ENCODE peak calls at places on chromosomes 13 and 19, in ten cellular contexts. Z is IMR-90; T is CD8-positive, alpha-beta T cell; U is thoracic aorta; E is cardiac muscle cell; A is uterus; V is adrenal gland; W is heart left ventricle; C is Peyer's patch; R is keratinocyte. D is an unnamed sample.

GRCh38 chr19:55341191-55342043 is 1.7 kb downstream of the KMT5C start:
- DNase-seq in W (peak), V (peak), T (no peak), E (peak), Z (peak), A (peak), R (no peak), U (no peak), C (peak), D (no peak)

GRCh38 chr13:84946144-84946543 is 853.1 kb downstream of the SLITRK6 start:
- DNase-seq in T (no peak), R (no peak), E (no peak), A (no peak), V (no peak), C (no peak), W (no peak), U (no peak), Z (no peak), D (no peak)

GRCh38 chr19:1291761-1292418 is 6.2 kb downstream of the EFNA2 start:
- DNase-seq in R (no peak), T (no peak), E (no peak), V (no peak), Z (no peak), U (no peak), W (no peak), A (no peak), C (no peak), D (no peak)

GRCh38 chr13:77946522-77946921 is 27.9 kb upstream of the EDNRB start:
- DNase-seq in E (no peak), T (no peak), R (no peak), C (no peak), W (no peak), U (no peak), V (no peak), A (no peak), Z (no peak), D (no peak)

GRCh38 chr13:24168392-24168750 is 7.9 kb downstream of the SPATA13 start:
- DNase-seq in R (no peak), Z (no peak), E (no peak), C (no peak), T (no peak), W (no peak), U (no peak), A (no peak), V (no peak), D (no peak)

GRCh38 chr13:26041476-26041875 is 10.3 kb downstream of the SHISA2 start:
- DNase-seq in A (no peak), Z (no peak), R (no peak), T (no peak), V (no peak), C (no peak), W (no peak), U (no peak), E (no peak), D (no peak)

GRCh38 chr19:392375-392970 is 16.5 kb downstream of the C2CD4C start:
- DNase-seq in Z (no peak), C (no peak), E (no peak), U (no peak), R (no peak), A (no peak), W (no peak), T (no peak), V (no peak), D (no peak)

GRCh38 chr13:105616313-105617075 is 919.0 kb downstream of the EFNB2 start:
- DNase-seq in C (no peak), V (no peak), R (no peak), W (no peak), T (no peak), A (no peak), E (no peak), U (no peak), Z (peak), D (no peak)

GRCh38 chr19:46862504-46862835 is 1.7 kb downstream of the ARHGAP35 start:
- DNase-seq in U (no peak), Z (no peak), C (no peak), V (no peak), E (peak), W (no peak), R (no peak), A (no peak), T (peak), D (no peak)

GRCh38 chr19:41795031-41795461 is 1.3 kb upstream of the CEACAM3 start:
- DNase-seq in A (no peak), U (no peak), V (peak), Z (peak), T (peak), E (peak), C (peak), R (no peak), W (no peak), D (no peak)

GRCh38 chr13:95137096-95137495 is 164.2 kb downstream of the ABCC4 start:
- DNase-seq in Z (peak), A (no peak), T (no peak), R (no peak), U (no peak), C (no peak), W (no peak), V (no peak), E (no peak), D (no peak)

GRCh38 chr13:70407486-70407885 is 299.2 kb upstream of the KLHL1 start:
- DNase-seq in R (no peak), V (no peak), W (no peak), T (no peak), C (no peak), E (no peak), U (no peak), A (no peak), Z (no peak), D (no peak)

GRCh38 chr13:58488251-58488650 is 856.7 kb downstream of the PCDH17 start:
- DNase-seq in U (no peak), R (no peak), C (no peak), E (no peak), T (no peak), A (no peak), Z (no peak), W (no peak), V (no peak), D (no peak)

GRCh38 chr19:32676186-32676894 is 692 bp downstream of the RGS9BP start:
- DNase-seq in V (peak), Z (no peak), U (no peak), T (no peak), W (peak), R (no peak), A (peak), E (peak), C (no peak), D (no peak)

GRCh38 chr13:107205318-107206112 is 637.6 kb upstream of the ARGLU1 start:
- DNase-seq in U (no peak), C (peak), R (no peak), Z (peak), V (peak), A (peak), W (peak), E (peak), T (peak), D (no peak)

GRCh38 chr13:44605711-44606110 is 29.6 kb upstream of the TSC22D1 start:
- DNase-seq in E (no peak), T (no peak), V (no peak), W (no peak), U (no peak), A (no peak), C (no peak), R (no peak), Z (no peak), D (no peak)

GRCh38 chr19:40756502-40757110 is 5.6 kb downstream of the SNRPA start:
- DNase-seq in C (no peak), T (no peak), U (no peak), A (no peak), R (peak), Z (no peak), W (no peak), V (no peak), E (no peak), D (no peak)

GRCh38 chr13:111318396-111318795 is 2.0 kb upstream of the TEX29 start:
- DNase-seq in Z (peak), C (peak), U (no peak), A (no peak), V (no peak), T (no peak), R (no peak), E (no peak), W (no peak), D (no peak)

GRCh38 chr13:99432637-99433542 is 68.4 kb upstream of the TM9SF2 start:
- DNase-seq in A (no peak), V (peak), U (no peak), Z (peak), C (peak), R (no peak), T (peak), W (peak), E (peak), D (no peak)

GRCh38 chr19:35208121-35208520 is 20.4 kb downstream of the FAM187B start:
- DNase-seq in V (no peak), C (no peak), A (no peak), R (no peak), E (no peak), Z (no peak), W (no peak), T (peak), U (no peak), D (no peak)

GRCh38 chr13:36986462-36987240 is 12.5 kb downstream of the ALG5 start:
- DNase-seq in W (no peak), V (no peak), Z (peak), E (no peak), U (no peak), T (no peak), C (no peak), A (no peak), R (peak), D (no peak)

GRCh38 chr19:50377051-50377441 is 789 bp downstream of the NR1H2 start:
- DNase-seq in T (peak), W (no peak), R (no peak), U (no peak), E (peak), Z (no peak), C (peak), A (peak), V (no peak), D (no peak)

GRCh38 chr19:37346091-37346490 is 24.8 kb upstream of the ZNF527 start:
- DNase-seq in T (no peak), C (no peak), U (no peak), W (no peak), R (no peak), E (peak), Z (no peak), V (no peak), A (no peak), D (no peak)

GRCh38 chr19:19677579-19677978 is 8.9 kb downstream of the ZNF101 start:
- DNase-seq in A (no peak), W (no peak), Z (no peak), V (no peak), E (no peak), T (no peak), C (no peak), R (no peak), U (no peak), D (no peak)

GRCh38 chr19:15449620-15450527 is at the start of gene WIZ:
- DNase-seq in V (peak), A (peak), R (no peak), C (peak), U (no peak), W (peak), Z (peak), E (peak), T (peak), D (peak)

DNA sequence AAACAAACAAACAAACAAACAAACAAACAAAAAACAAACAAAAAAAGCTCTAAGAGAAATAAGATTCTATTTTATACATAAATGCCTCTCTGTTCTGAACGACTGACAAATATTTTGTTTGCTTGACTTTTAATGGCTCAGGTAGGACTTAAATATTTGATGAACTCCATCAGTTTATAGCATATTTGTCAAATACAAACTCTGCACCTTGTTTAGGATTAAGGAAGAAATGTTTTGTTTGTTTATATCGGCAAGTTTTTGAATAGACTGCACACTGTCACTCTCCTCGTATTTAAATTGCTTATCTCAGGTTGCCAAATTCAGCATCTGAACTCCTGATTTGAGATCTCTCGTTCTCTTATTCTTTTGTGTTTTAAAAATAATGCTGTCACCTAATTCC is 1499.7 kb upstream of the SLC10A2 start:
- DNase-seq in R (no peak), Z (no peak), V (no peak), A (no peak), T (no peak), C (no peak), E (no peak), U (no peak), W (no peak), D (no peak)
- H3K27ac ChIP-seq in R (no peak), Z (no peak), V (no peak), A (no peak), T (no peak), C (no peak), E (no peak), U (no peak), W (no peak), D (no peak)

GRCh38 chr19:29694166-29694565 is 20.9 kb downstream of the C19orf12 start:
- DNase-seq in W (no peak), T (no peak), V (no peak), Z (no peak), A (no peak), R (no peak), E (no peak), C (no peak), U (no peak), D (no peak)
- TF ChIP-seq CTCF in W (no peak), T (no peak), V (no peak), Z (no peak), A (no peak), R (no peak), E (no peak), C (no peak), U (no peak), D (no peak)

GRCh38 chr19:24033308-24033961 is 53.6 kb upstream of the ZNF254 start:
- DNase-seq in W (peak), T (peak), Z (peak), C (peak), R (no peak), A (peak), E (peak), U (peak), V (peak), D (peak)

GRCh38 chr19:24029941-24030636 is 56.9 kb upstream of the ZNF254 start:
- DNase-seq in Z (no peak), W (no peak), V (no peak), T (no peak), A (no peak), C (no peak), R (no peak), U (no peak), E (no peak), D (no peak)

GRCh38 chr19:24033962-24034342 is 53.0 kb upstream of the ZNF254 start:
- DNase-seq in T (no peak), A (peak), E (peak), Z (peak), C (peak), W (peak), U (peak), R (no peak), V (peak), D (peak)

DNA sequence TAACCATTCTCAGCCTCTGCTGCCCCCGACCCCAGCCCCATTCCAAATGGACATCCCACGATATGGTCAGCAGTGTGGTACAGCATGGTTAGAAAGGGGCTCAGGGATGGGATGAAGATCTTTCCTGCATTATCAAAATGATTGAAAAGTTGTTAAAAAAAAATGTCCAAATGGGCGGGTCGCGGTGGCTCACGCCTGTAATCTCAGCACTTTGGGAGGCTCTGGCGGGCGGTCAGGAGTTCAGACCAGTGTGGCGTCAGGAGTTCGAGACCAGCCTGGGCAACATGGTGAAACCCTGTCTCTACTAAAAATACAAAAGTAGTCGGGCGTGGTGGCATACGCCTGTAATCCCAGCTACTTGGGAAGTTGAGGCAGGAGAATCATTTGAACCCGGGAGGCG is 54.3 kb upstream of the ZNF254 start:
- DNase-seq in Z (no peak), W (no peak), T (no peak), R (no peak), A (no peak), V (no peak), E (no peak), C (peak), U (no peak), D (peak)
- H3K27ac ChIP-seq in Z (no peak), W (peak), T (peak), R (no peak), A (peak), V (no peak), E (peak), C (peak), U (peak), D (peak)

DNA sequence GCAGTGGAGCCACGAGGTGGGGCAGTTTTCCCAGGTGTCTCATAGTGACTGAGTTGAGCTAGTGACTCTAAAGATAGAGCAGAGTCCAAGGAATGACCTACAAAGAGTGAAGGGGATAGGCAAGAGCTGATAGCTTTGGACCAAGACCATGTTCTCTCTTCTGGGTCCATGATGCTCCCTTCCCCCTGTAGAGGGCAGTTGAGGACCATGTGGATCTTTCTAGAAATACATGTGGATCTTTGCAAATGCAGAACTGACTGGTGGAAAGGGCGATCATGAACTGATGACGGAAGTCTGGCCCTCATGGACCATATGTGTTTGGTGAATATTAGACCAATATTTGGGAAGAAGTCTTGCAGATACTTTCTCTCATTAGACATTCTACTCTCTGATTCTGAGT is 6.9 kb downstream of the PSG1 start:
- DNase-seq in U (no peak), Z (no peak), E (no peak), C (no peak), W (no peak), V (no peak), T (no peak), R (no peak), A (no peak), D (no peak)
- TF ChIP-seq CTCF in U (no peak), Z (no peak), E (no peak), C (no peak), W (no peak), V (no peak), T (no peak), R (peak), A (no peak), D (no peak)

GRCh38 chr13:114046447-114046846 is 72.6 kb upstream of the C13orf46 start:
- DNase-seq in W (no peak), Z (no peak), U (no peak), E (no peak), V (no peak), R (no peak), A (no peak), T (no peak), C (no peak), D (no peak)
- H3K27ac ChIP-seq in W (no peak), Z (no peak), U (no peak), E (no peak), V (no peak), R (no peak), A (peak), T (no peak), C (no peak), D (no peak)

DNA sequence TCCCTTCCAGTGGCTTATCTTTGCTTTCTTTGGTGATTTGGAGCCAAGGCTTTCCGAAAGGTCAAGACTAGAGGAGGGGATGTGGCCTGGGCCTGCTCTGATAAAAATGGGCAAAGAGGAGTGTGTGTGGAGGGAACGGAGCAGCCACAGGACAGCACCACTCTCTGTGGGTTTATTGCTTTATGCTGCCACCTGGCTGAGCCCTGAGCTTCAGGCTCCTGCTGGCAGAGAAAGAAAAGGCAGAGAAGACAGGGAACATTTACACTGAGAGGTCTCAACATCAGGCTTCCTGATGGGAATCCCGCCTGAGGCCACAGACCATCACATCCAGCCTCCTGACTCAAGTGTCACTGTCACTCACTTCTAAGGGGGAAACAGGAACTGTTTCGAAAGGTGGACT is 9.2 kb upstream of the GSX1 start:
- DNase-seq in E (peak), U (no peak), Z (peak), A (no peak), W (no peak), T (no peak), C (no peak), V (no peak), R (no peak), D (no peak)
- TF ChIP-seq CTCF in E (peak), U (no peak), Z (peak), A (no peak), W (no peak), T (no peak), C (no peak), V (peak), R (peak), D (no peak)

GRCh38 chr19:45821570-45821969 is 6.5 kb upstream of the RSPH6A start:
- DNase-seq in R (no peak), W (peak), U (no peak), A (no peak), C (no peak), T (no peak), Z (no peak), V (no peak), E (no peak), D (no peak)

GRCh38 chr19:45821103-45821521 is 6.0 kb upstream of the RSPH6A start:
- DNase-seq in A (no peak), R (no peak), W (peak), C (no peak), Z (no peak), E (no peak), T (no peak), V (no peak), U (no peak), D (no peak)

GRCh38 chr19:45822716-45823115 is 7.6 kb upstream of the RSPH6A start:
- DNase-seq in V (no peak), U (no peak), E (no peak), Z (no peak), C (no peak), A (no peak), W (peak), R (no peak), T (no peak), D (no peak)

GRCh38 chr19:45819769-45820168 is 4.7 kb upstream of the RSPH6A start:
- DNase-seq in A (no peak), C (no peak), V (no peak), W (no peak), E (no peak), R (no peak), Z (no peak), U (no peak), T (no peak), D (no peak)

GRCh38 chr19:45820413-45821102 is 5.5 kb upstream of the RSPH6A start:
- DNase-seq in Z (no peak), R (no peak), E (no peak), W (peak), A (no peak), T (no peak), C (no peak), V (no peak), U (no peak), D (no peak)
- H3K27ac ChIP-seq in Z (no peak), R (no peak), E (peak), W (no peak), A (no peak), T (no peak), C (no peak), V (no peak), U (no peak), D (no peak)

GRCh38 chr19:2663920-2664571 is 38.4 kb downstream of the GNG7 start:
- DNase-seq in T (no peak), Z (no peak), E (peak), A (no peak), C (peak), W (peak), U (no peak), R (no peak), V (no peak), D (no peak)
- TF ChIP-seq CTCF in T (no peak), Z (peak), E (no peak), A (no peak), C (no peak), W (peak), U (no peak), R (peak), V (no peak), D (no peak)

GRCh38 chr19:8392017-8392591 is 1.9 kb downstream of the RAB11B start:
- DNase-seq in W (no peak), A (no peak), E (no peak), C (no peak), R (no peak), V (peak), Z (no peak), U (no peak), T (no peak), D (no peak)

GRCh38 chr19:8391274-8392016 is 1.3 kb downstream of the RAB11B start:
- DNase-seq in A (no peak), U (no peak), T (no peak), Z (no peak), W (no peak), V (peak), R (no peak), E (no peak), C (no peak), D (peak)

GRCh38 chr19:8393871-8394250 is 3.7 kb downstream of the RAB11B start:
- DNase-seq in W (no peak), V (no peak), T (no peak), A (no peak), E (no peak), Z (no peak), U (no peak), C (no peak), R (no peak), D (no peak)

GRCh38 chr19:8395621-8396082 is 5.5 kb downstream of the RAB11B start:
- DNase-seq in A (no peak), E (no peak), R (no peak), W (no peak), C (no peak), U (no peak), V (no peak), T (no peak), Z (no peak), D (no peak)

GRCh38 chr19:8393192-8393870 is 3.2 kb downstream of the RAB11B start:
- DNase-seq in V (no peak), W (no peak), R (no peak), T (no peak), A (no peak), Z (no peak), C (no peak), E (no peak), U (no peak), D (no peak)
- H3K27ac ChIP-seq in V (no peak), W (peak), R (no peak), T (no peak), A (no peak), Z (no peak), C (no peak), E (no peak), U (peak), D (peak)

D was measured in coronary artery.